ENCODE peak calls at places on chromosomes 13 and 19, in nine cellular contexts. N, U, L, D, S, T, K, H and F are unnamed samples.

GRCh38 chr13:110536006-110536693 is 25.4 kb downstream of the RAB20 start:
- DNase-seq in K (no peak), D (no peak), T (no peak), L (no peak), U (no peak), S (no peak), N (no peak), H (no peak), F (peak; percentile 23)

GRCh38 chr13:66520511-66521390 is 709.4 kb downstream of the PCDH9 start:
- DNase-seq in N (no peak), D (no peak), T (no peak), S (no peak), U (no peak), H (no peak), K (no peak), L (no peak), F (no peak)

GRCh38 chr13:36475468-36475867 is 43.2 kb downstream of the CCNA1 start:
- DNase-seq in L (peak; percentile 1), D (peak; percentile 14), S (no peak), N (no peak), K (no peak), H (no peak), T (no peak), U (no peak), F (no peak)

GRCh38 chr13:24680921-24681585 is 845 bp downstream of the ATP12A start:
- DNase-seq in K (no peak), S (no peak), U (no peak), T (no peak), D (no peak), H (no peak), L (no peak), N (no peak), F (no peak)

GRCh38 chr19:45115809-45116615 is 23.0 kb downstream of the PPP1R37 start:
- DNase-seq in H (no peak), D (no peak), S (no peak), N (no peak), K (no peak), L (no peak), U (no peak), T (no peak), F (no peak)

GRCh38 chr19:44356383-44357111 is at the start of gene ZNF112:
- DNase-seq in N (no peak), S (peak; percentile 78), D (peak; percentile 97), U (no peak), H (peak; percentile 96), L (peak; percentile 94), K (no peak), T (peak; percentile 67), F (peak; percentile 91)

GRCh38 chr13:91017031-91017668 is 330.3 kb upstream of the MIR17HG start:
- DNase-seq in N (no peak), T (peak; percentile 52), K (no peak), U (no peak), H (no peak), L (peak; percentile 13), S (no peak), D (peak; percentile 73), F (peak; percentile 66)

GRCh38 chr19:19368087-19368486 is 37.4 kb upstream of the GATAD2A start:
- DNase-seq in H (no peak), N (no peak), T (no peak), D (no peak), L (no peak), U (no peak), K (no peak), S (no peak), F (no peak)

GRCh38 chr19:38062959-38063786 is 156.2 kb downstream of the SIPA1L3 start:
- DNase-seq in L (no peak), H (peak; percentile 64), S (no peak), U (no peak), K (no peak), T (no peak), D (no peak), N (no peak), F (peak; percentile 40)

GRCh38 chr13:109881961-109882558 is 95.7 kb upstream of the IRS2 start:
- DNase-seq in T (no peak), L (no peak), U (no peak), H (no peak), D (no peak), N (no peak), S (no peak), K (no peak), F (no peak)

GRCh38 chr13:40640202-40640601 is 26.2 kb downstream of the FOXO1 start:
- DNase-seq in T (no peak), H (no peak), U (no peak), L (no peak), N (no peak), K (no peak), D (no peak), S (no peak), F (no peak)

GRCh38 chr19:57566396-57567256 is 7.0 kb upstream of the ZNF550 start:
- DNase-seq in S (no peak), H (no peak), L (no peak), T (peak; percentile 41), U (no peak), N (no peak), D (no peak), K (no peak), F (no peak)

GRCh38 chr19:29546583-29547190 is 20.9 kb downstream of the VSTM2B start:
- DNase-seq in D (no peak), S (no peak), N (no peak), K (no peak), H (no peak), T (no peak), L (no peak), U (peak; percentile 21), F (peak; percentile 15)